ENCODE peak calls at places on chromosomes 16 and 17, in five cellular contexts. Y is endothelial cell, X is GM12878, W is anterior cingulate cortex, P is pancreas. H is an unnamed sample.

GRCh38 chr17:75856062-75856681 is 1.0 kb upstream of the WBP2 start:
- DNase-seq in Y (no peak), X (no peak), W (no peak), P (no peak), H (peak)

GRCh38 chr17:82320956-82321927 is 3.8 kb upstream of the CD7 start:
- DNase-seq in Y (peak), X (no peak), W (no peak), P (no peak), H (peak)

GRCh38 chr17:7167832-7168231 is 11.3 kb downstream of the ASGR1 start:
- DNase-seq in Y (no peak), X (no peak), W (no peak), P (no peak), H (no peak)

GRCh38 chr17:9936075-9936474 is 31.0 kb upstream of the RCVRN start:
- DNase-seq in Y (no peak), X (no peak), W (no peak), P (no peak), H (no peak)

GRCh38 chr16:23668225-23668624 is 10.5 kb upstream of the PLK1 start:
- DNase-seq in Y (no peak), X (no peak), W (no peak), P (no peak), H (no peak)

GRCh38 chr16:84449156-84450140 is 55.0 kb downstream of the MEAK7 start:
- DNase-seq in Y (no peak), X (no peak), W (no peak), P (no peak), H (no peak)

GRCh38 chr17:45405250-45406086 is 27.2 kb downstream of the ARHGAP27 start:
- DNase-seq in Y (no peak), X (no peak), W (no peak), P (no peak), H (peak)

GRCh38 chr16:49703494-49703893 is 152.4 kb downstream of the ZNF423 start:
- DNase-seq in Y (no peak), X (no peak), W (no peak), P (no peak), H (no peak)

GRCh38 chr17:29091591-29092291 is 48.8 kb downstream of the PIPOX start:
- DNase-seq in Y (no peak), X (no peak), W (no peak), P (no peak), H (no peak)

GRCh38 chr17:53570731-53571130 is 252.0 kb upstream of the KIF2B start:
- DNase-seq in Y (no peak), X (no peak), W (no peak), P (no peak), H (no peak)

GRCh38 chr16:70548936-70549335 is 25.3 kb downstream of the SF3B3 start:
- DNase-seq in Y (no peak), X (no peak), W (no peak), P (no peak), H (no peak)

GRCh38 chr16:49856741-49857330 is 924 bp upstream of the ZNF423 start:
- DNase-seq in Y (peak), X (no peak), W (peak), P (peak), H (peak)

GRCh38 chr16:28981517-28981916 is 3.3 kb upstream of the LAT start:
- DNase-seq in Y (peak), X (no peak), W (no peak), P (no peak), H (peak)

GRCh38 chr16:4392382-4393242 is 21.0 kb downstream of the VASN start:
- DNase-seq in Y (no peak), X (no peak), W (no peak), P (no peak), H (no peak)

GRCh38 chr17:80477647-80478478 is 1.5 kb upstream of the NPTX1 start:
- DNase-seq in Y (peak), X (no peak), W (peak), P (no peak), H (peak)

GRCh38 chr17:81291662-81292061 is 3.4 kb downstream of the SLC38A10 start:
- DNase-seq in Y (peak), X (no peak), W (no peak), P (peak), H (peak)

GRCh38 chr17:41492351-41492750 is 2.6 kb upstream of the KRT36 start:
- DNase-seq in Y (no peak), X (no peak), W (no peak), P (no peak), H (no peak)

GRCh38 chr16:27322858-27323780 is 9.3 kb downstream of the IL4R start:
- DNase-seq in Y (no peak), X (no peak), W (no peak), P (peak), H (no peak)

GRCh38 chr16:22787456-22788189 is 26.3 kb upstream of the HS3ST2 start:
- DNase-seq in Y (no peak), X (no peak), W (no peak), P (no peak), H (no peak)

GRCh38 chr17:38339891-38340290 is 3.9 kb downstream of the GPR179 start:
- DNase-seq in Y (no peak), X (no peak), W (no peak), P (no peak), H (no peak)

GRCh38 chr17:77778636-77779524 is 179.6 kb upstream of the TNRC6C start:
- DNase-seq in Y (no peak), X (no peak), W (peak), P (peak), H (no peak)